ENCODE peak calls at places on chromosomes 7 and 10, in six cellular contexts. L is heart left ventricle; E is HCT116; P is IMR-90; N is cardiac muscle cell; F is CD4-positive, CD25-positive, alpha-beta regulatory T cell. Z is an unnamed sample. For H3K9me3 and H3K27me3, the result is how much of the 10 kb centered on the place peaks cover.

GRCh38 chr10:14918964-14919363 is 34.9 kb downstream of the DCLRE1C start:
- DNase-seq in L (no peak), E (no peak), P (no peak), N (no peak), F (no peak), Z (no peak)

GRCh38 chr7:108468246-108468645 is 12.0 kb upstream of the NRCAM start:
- DNase-seq in L (no peak), E (no peak), P (no peak), N (no peak), F (no peak), Z (no peak)

GRCh38 chr7:149196151-149196704 is 882 bp downstream of the ZNF282 start:
- DNase-seq in L (no peak), E (no peak), P (no peak), N (no peak), F (peak), Z (no peak)

GRCh38 chr10:131576341-131577177 is 265.0 kb upstream of the TCERG1L start:
- DNase-seq in L (no peak), E (no peak), P (no peak), N (no peak), F (no peak), Z (no peak)

GRCh38 chr10:48199580-48200377 is 74.7 kb downstream of the FRMPD2 start:
- DNase-seq in L (no peak), E (no peak), P (peak), N (peak), F (no peak), Z (no peak)

GRCh38 chr7:106952658-106953231 is 87.7 kb downstream of the PIK3CG start:
- DNase-seq in L (no peak), E (no peak), P (no peak), N (peak), F (no peak), Z (no peak)

GRCh38 chr7:5689118-5689517 is 92.3 kb downstream of the RNF216 start:
- DNase-seq in L (no peak), E (no peak), P (peak), N (peak), F (peak), Z (no peak)

GRCh38 chr10:46514431-46514861 is 42.0 kb downstream of the GPRIN2 start:
- DNase-seq in L (peak), E (no peak), P (no peak), N (no peak), F (no peak), Z (peak)

GRCh38 chr7:78607099-78607498 is 808.5 kb downstream of the PHTF2 start:
- DNase-seq in L (no peak), E (no peak), P (no peak), N (no peak), F (no peak), Z (peak)

GRCh38 chr10:28754930-28755718 is 77.8 kb downstream of the BAMBI start:
- DNase-seq in L (no peak), E (no peak), P (peak), N (peak), F (no peak), Z (no peak)

GRCh38 chr7:142753366-142753765 is 4.1 kb downstream of the PRSS1 start:
- DNase-seq in L (no peak), E (no peak), P (no peak), N (no peak), F (no peak), Z (no peak)

GRCh38 chr10:51691135-51691534 is 8.3 kb downstream of the CSTF2T start:
- DNase-seq in L (no peak), E (no peak), P (no peak), N (no peak), F (no peak), Z (no peak)

GRCh38 chr7:63009771-63010170 is 988.9 kb upstream of the ZNF722 start:
- DNase-seq in L (no peak), E (no peak), P (no peak), N (no peak), F (no peak), Z (no peak)

GRCh38 chr10:98560585-98560984 is 113.8 kb upstream of the HPS1 start:
- DNase-seq in L (no peak), E (no peak), P (no peak), N (no peak), F (no peak), Z (no peak)

GRCh38 chr10:103715430-103715829 is 139.9 kb downstream of the SH3PXD2A start:
- DNase-seq in L (peak), E (peak), P (peak), N (peak), F (no peak), Z (no peak)

GRCh38 chr7:77239471-77239870 is 39.9 kb upstream of the FGL2 start:
- DNase-seq in L (no peak), E (no peak), P (no peak), N (no peak), F (peak), Z (no peak)

GRCh38 chr7:149706398-149706797 is 67.0 kb downstream of the ZNF467 start:
- DNase-seq in L (no peak), E (no peak), P (no peak), N (no peak), F (no peak), Z (no peak)

GRCh38 chr10:110206988-110207804 is at the start of gene MXI1:
- DNase-seq in L (peak), E (peak), P (peak), N (peak), F (peak), Z (peak)

GRCh38 chr7:68610751-68611150 is 987.5 kb upstream of the AUTS2 start:
- DNase-seq in L (no peak), E (no peak), P (no peak), N (no peak), F (no peak), Z (no peak)

GRCh38 chr10:78473016-78473415 is 439.4 kb downstream of the RPS24 start:
- DNase-seq in L (no peak), E (no peak), P (no peak), N (no peak), F (no peak), Z (no peak)

GRCh38 chr7:55188590-55189446 is 170.0 kb downstream of the EGFR start:
- DNase-seq in L (no peak), E (no peak), P (no peak), N (no peak), F (no peak), Z (no peak)
- H3K27ac ChIP-seq in L (no peak), E (no peak), P (no peak), N (no peak), F (no peak), Z (no peak)

DNA sequence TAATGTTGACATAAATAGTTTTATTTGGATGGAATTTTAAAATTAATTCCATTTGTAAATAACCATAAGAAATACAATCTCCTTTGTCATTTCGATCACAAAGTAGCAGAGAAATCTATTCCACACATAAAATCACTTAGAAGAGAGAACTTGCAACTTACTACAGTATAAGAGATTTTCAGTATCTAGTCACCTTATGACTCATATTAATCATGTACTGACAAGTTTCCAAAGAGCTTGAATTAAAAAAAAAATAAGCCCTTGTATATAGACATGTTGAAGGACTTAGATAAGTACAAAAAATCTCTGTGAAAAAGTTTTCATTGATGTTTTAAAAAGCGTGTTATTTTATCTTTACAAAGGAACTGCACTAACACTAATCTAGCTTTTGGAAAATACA is 207.1 kb upstream of the ETV1 start:
- DNase-seq in L (no peak), E (no peak), P (peak), N (peak), F (no peak), Z (no peak)
- H3K9me3 ChIP-seq in L (under half), E (under half), P (under half), N (under half), F (under half), Z (under half)

GRCh38 chr10:132833421-132834111 is 47.6 kb upstream of the NKX6-2 start:
- DNase-seq in L (no peak), E (no peak), P (no peak), N (no peak), F (no peak), Z (no peak)
- H3K27me3 ChIP-seq in L (under half), E (under half), P (under half), N (under half), F (under half), Z (under half)

GRCh38 chr10:101055416-101055815 is 6.4 kb upstream of the KAZALD1 start:
- DNase-seq in L (no peak), E (no peak), P (no peak), N (no peak), F (no peak), Z (no peak)
- H3K27ac ChIP-seq in L (no peak), E (no peak), P (no peak), N (no peak), F (no peak), Z (no peak)

GRCh38 chr7:157797361-157797760 is 460.6 kb downstream of the DNAJB6 start:
- DNase-seq in L (no peak), E (no peak), P (no peak), N (no peak), F (no peak), Z (no peak)

GRCh38 chr7:157801109-157801508 is 464.3 kb downstream of the DNAJB6 start:
- DNase-seq in L (peak), E (no peak), P (no peak), N (no peak), F (no peak), Z (no peak)

GRCh38 chr7:157800281-157800680 is 463.5 kb downstream of the DNAJB6 start:
- DNase-seq in L (peak), E (no peak), P (no peak), N (no peak), F (no peak), Z (no peak)

GRCh38 chr7:157796846-157797245 is 460.0 kb downstream of the DNAJB6 start:
- DNase-seq in L (no peak), E (no peak), P (no peak), N (no peak), F (no peak), Z (no peak)

DNA sequence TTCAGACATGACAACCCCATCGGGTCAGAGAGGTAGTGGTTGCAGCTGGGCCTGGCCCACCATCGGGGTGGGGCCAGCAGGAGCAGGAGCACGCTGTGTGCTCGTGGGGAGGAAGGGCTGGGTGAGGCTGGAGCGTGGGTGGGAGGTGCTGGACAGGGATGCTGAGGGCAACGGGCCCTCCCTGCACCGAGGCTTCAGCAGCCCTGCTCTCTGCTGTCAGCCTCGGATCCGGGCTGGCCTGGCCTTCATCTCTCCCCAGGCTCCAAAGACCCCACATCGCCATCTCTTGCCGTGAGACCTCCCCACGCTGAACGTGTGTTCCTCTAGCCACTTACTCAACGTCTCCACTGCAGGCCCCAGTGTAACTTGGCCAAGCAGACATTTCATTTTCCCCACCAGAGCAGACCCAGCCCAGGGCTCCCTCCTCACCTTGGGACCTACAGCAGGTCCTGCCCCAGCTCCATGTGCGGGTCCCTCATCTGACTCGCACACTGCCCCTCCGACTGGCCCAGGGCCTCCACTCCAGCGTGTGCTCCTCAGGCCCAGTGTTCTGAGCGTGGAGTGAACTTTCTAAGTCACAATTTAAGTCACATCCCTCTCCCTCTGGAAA is 462.4 kb downstream of the DNAJB6 start:
- DNase-seq in L (peak), E (no peak), P (no peak), N (no peak), F (no peak), Z (no peak)
- H3K9me3 ChIP-seq in L (under half), E (under half), P (half or more), N (under half), F (under half), Z (under half)

Z was measured in WERI-Rb-1.